ENCODE peak calls at places on chromosomes 16 and 17, in eight cellular contexts. Y is endothelial cell of umbilical vein; J is Peyer's patch; P is mesendoderm; U is ascending aorta; D is DND-41; Q is mammary epithelial cell; S is effector memory CD4-positive, alpha-beta T cell. H is an unnamed sample. For H3K27me3, the result is how much of the 10 kb centered on the place peaks cover.

GRCh38 chr17:43591750-43592562 is 45.8 kb upstream of the ETV4 start:
- DNase-seq in Y (peak), J (peak), P (peak), U (peak), D (no peak), Q (peak), S (no peak), H (peak)

GRCh38 chr16:165218-165538 is 600 bp upstream of the HBM start:
- DNase-seq in Y (no peak), J (no peak), P (peak), U (no peak), D (no peak), Q (no peak), S (no peak), H (no peak)

GRCh38 chr16:70551788-70552187 is 28.2 kb downstream of the SF3B3 start:
- DNase-seq in Y (no peak), J (no peak), P (no peak), U (no peak), D (no peak), Q (no peak), S (no peak), H (no peak)

GRCh38 chr16:54059319-54059718 is 227.3 kb downstream of the IRX3 start:
- DNase-seq in Y (no peak), J (no peak), P (no peak), U (no peak), D (no peak), Q (no peak), S (no peak), H (no peak)

GRCh38 chr16:27383511-27384243 is 18.3 kb upstream of the IL21R start:
- DNase-seq in Y (no peak), J (no peak), P (no peak), U (peak), D (no peak), Q (no peak), S (no peak), H (no peak)

GRCh38 chr16:67900156-67900555 is 7.1 kb downstream of the PSKH1 start:
- DNase-seq in Y (no peak), J (no peak), P (no peak), U (no peak), D (no peak), Q (no peak), S (no peak), H (no peak)

GRCh38 chr17:1724351-1724868 is at the start of gene WDR81:
- DNase-seq in Y (peak), J (peak), P (peak), U (peak), D (peak), Q (peak), S (peak), H (peak)

GRCh38 chr17:56819431-56820145 is 14.1 kb downstream of the C17orf67 start:
- DNase-seq in Y (peak), J (peak), P (peak), U (peak), D (peak), Q (peak), S (peak), H (peak)

GRCh38 chr16:53949716-53950410 is 245.9 kb downstream of the FTO start:
- DNase-seq in Y (no peak), J (no peak), P (no peak), U (no peak), D (no peak), Q (no peak), S (no peak), H (no peak)

GRCh38 chr16:57023541-57024249 is 34.3 kb downstream of the NLRC5 start:
- DNase-seq in Y (no peak), J (peak), P (no peak), U (no peak), D (no peak), Q (no peak), S (peak), H (no peak)

GRCh38 chr17:42016411-42016831 is 818 bp downstream of the DNAJC7 start:
- DNase-seq in Y (peak), J (no peak), P (no peak), U (no peak), D (peak), Q (peak), S (peak), H (no peak)

GRCh38 chr17:7034955-7035590 is 742 bp upstream of the SLC16A13 start:
- DNase-seq in Y (peak), J (peak), P (no peak), U (no peak), D (peak), Q (no peak), S (no peak), H (no peak)

GRCh38 chr17:17555906-17556305 is 35.6 kb downstream of the PEMT start:
- DNase-seq in Y (no peak), J (no peak), P (no peak), U (no peak), D (no peak), Q (no peak), S (no peak), H (no peak)

GRCh38 chr17:76539631-76540271 is at the start of gene PRCD:
- DNase-seq in Y (no peak), J (no peak), P (peak), U (no peak), D (no peak), Q (no peak), S (no peak), H (no peak)

GRCh38 chr17:79924639-79924976 is 85.4 kb upstream of the CBX4 start:
- DNase-seq in Y (no peak), J (no peak), P (no peak), U (no peak), D (no peak), Q (no peak), S (no peak), H (no peak)
- H3K27me3 ChIP-seq in Y (under half), J (under half), P (under half), U (under half), D (under half), Q (under half), S (under half), H (under half)

GRCh38 chr17:45693792-45694191 is 90.3 kb upstream of the CRHR1 start:
- DNase-seq in Y (no peak), J (no peak), P (no peak), U (no peak), D (no peak), Q (no peak), S (no peak), H (no peak)
- H3K27me3 ChIP-seq in Y (under half), J (under half), P (under half), U (under half), D (under half), Q (under half), S (under half), H (under half)

DNA sequence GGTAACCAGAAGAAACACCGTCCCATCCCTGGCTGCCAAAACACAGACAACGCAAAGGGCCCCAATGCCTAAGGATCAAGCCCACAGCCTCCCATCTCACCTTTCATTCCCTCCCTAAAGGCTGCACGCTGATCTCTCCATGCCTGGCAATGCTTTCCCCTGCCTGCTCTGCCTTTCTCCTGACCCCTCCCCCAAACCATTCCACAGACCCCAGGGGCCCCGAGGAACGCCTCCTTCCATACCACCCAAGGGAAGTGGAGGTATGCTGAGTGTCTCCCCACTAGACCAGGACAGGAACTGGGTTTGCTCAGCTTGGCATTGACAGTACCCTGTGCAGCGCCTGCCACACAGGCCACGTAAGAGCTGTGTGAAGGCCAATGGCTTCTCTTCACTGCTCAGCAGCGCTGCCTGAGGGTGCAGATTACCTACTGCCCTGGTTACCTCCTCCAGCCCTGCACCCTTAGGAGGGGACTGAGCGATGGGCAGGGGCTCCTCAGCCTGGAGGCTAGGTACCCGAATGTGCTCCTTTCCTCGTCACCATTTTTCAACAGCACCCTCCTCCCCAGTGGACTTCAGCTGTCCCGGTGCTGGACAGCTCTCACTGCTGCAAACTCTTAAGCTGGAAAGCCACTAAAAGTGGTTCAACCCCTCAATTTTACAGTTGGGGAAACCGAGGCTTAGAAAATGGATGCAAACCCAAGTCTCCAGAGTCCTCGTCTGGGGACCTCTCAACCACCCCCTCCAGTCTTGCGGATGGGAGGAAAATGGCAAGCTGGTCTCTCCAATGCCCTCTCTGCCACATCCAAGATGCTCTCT is 45.0 kb downstream of the SRCIN1 start:
- DNase-seq in Y (peak), J (no peak), P (peak), U (no peak), D (peak), Q (peak), S (no peak), H (peak)
- H3K27me3 ChIP-seq in Y (half or more), J (under half), P (under half), U (half or more), D (under half), Q (under half), S (half or more), H (half or more)

GRCh38 chr17:12068946-12069345 is 48.3 kb downstream of the MAP2K4 start:
- DNase-seq in Y (no peak), J (no peak), P (no peak), U (no peak), D (no peak), Q (no peak), S (no peak), H (no peak)
- H3K27me3 ChIP-seq in Y (under half), J (under half), P (under half), U (under half), D (under half), Q (under half), S (under half), H (under half)

GRCh38 chr17:79695293-79696158 is 35.2 kb upstream of the ENPP7 start:
- DNase-seq in Y (peak), J (no peak), P (no peak), U (no peak), D (no peak), Q (no peak), S (no peak), H (peak)

GRCh38 chr17:79696159-79696982 is 34.4 kb upstream of the ENPP7 start:
- DNase-seq in Y (no peak), J (no peak), P (no peak), U (no peak), D (no peak), Q (no peak), S (no peak), H (no peak)

GRCh38 chr17:79699386-79700036 is 31.2 kb upstream of the ENPP7 start:
- DNase-seq in Y (no peak), J (no peak), P (peak), U (no peak), D (no peak), Q (no peak), S (no peak), H (no peak)

GRCh38 chr17:79700574-79700973 is 30.2 kb upstream of the ENPP7 start:
- DNase-seq in Y (no peak), J (no peak), P (no peak), U (no peak), D (no peak), Q (no peak), S (no peak), H (no peak)

DNA sequence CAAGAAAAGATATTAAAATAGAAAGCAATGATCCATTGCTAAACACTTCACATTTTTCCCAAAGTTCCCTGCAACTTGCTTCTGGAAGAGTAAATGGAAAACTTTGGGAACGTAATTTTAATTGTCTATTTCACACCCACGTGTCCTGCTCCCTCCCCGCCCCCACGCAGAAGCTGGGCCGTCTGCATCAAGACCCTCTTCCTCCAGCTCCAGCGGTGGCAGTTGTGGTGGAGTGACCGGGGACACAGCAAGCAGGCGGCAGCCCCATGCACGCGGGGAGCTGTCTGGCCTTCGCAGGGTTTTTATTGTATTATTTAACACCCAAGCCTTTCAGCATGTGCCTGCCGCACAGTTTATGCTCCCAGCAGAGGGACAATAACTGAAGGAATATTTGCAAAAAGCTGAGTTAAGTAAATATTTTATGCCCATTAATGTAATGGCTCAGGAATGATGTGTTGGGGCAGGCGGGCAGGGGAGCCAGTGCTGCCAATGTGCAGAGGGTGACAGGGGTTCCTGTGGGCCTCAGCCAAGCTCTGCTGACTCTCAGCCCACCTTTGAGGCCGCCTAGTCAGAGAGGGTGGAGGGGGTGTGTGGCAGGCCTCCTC is 32.6 kb upstream of the ENPP7 start:
- DNase-seq in Y (no peak), J (no peak), P (no peak), U (no peak), D (no peak), Q (no peak), S (no peak), H (no peak)
- H3K27me3 ChIP-seq in Y (under half), J (under half), P (under half), U (under half), D (under half), Q (under half), S (under half), H (under half)

GRCh38 chr16:89067677-89068076 is 26.0 kb upstream of the ACSF3 start:
- DNase-seq in Y (no peak), J (peak), P (no peak), U (no peak), D (peak), Q (peak), S (no peak), H (no peak)
- H3K27me3 ChIP-seq in Y (under half), J (under half), P (under half), U (under half), D (under half), Q (under half), S (under half), H (under half)

H was measured in brain microvascular endothelial cell.